ENCODE peak calls at places on chromosomes 7 and 10, in ten cellular contexts. G is endothelial cell of umbilical vein, L is keratinocyte, Q is astrocyte, T is HepG2, N is MM.1S, I is HCT116, P is hepatocyte, A is mammary epithelial cell, W is fibroblast of lung. O is an unnamed sample. For H3K27me3, the result is how much of the 10 kb centered on the place peaks cover.

GRCh38 chr10:73095479-73096021 is 1.1 kb downstream of the P4HA1 start:
- DNase-seq in G (peak), L (no peak), Q (peak), T (peak), N (peak), I (no peak), P (peak), A (peak), W (peak), O (peak)

GRCh38 chr10:5413012-5413938 is 918 bp downstream of the NET1 start:
- DNase-seq in G (peak), L (no peak), Q (peak), T (peak), N (no peak), I (no peak), P (peak), A (peak), W (peak), O (peak)

GRCh38 chr7:6615853-6616555 is 594 bp downstream of the ZNF853 start:
- DNase-seq in G (no peak), L (no peak), Q (no peak), T (peak), N (no peak), I (no peak), P (peak), A (no peak), W (peak), O (no peak)

GRCh38 chr10:102522874-102523249 is 19.1 kb downstream of the SUFU start:
- DNase-seq in G (no peak), L (no peak), Q (no peak), T (no peak), N (no peak), I (no peak), P (no peak), A (no peak), W (no peak), O (no peak)

GRCh38 chr10:20623561-20623960 is 273.6 kb downstream of the NEBL start:
- DNase-seq in G (no peak), L (no peak), Q (no peak), T (no peak), N (no peak), I (no peak), P (no peak), A (no peak), W (no peak), O (no peak)

GRCh38 chr7:100860702-100861615 is 6.2 kb upstream of the TRIP6 start:
- DNase-seq in G (no peak), L (no peak), Q (no peak), T (no peak), N (no peak), I (no peak), P (no peak), A (no peak), W (no peak), O (no peak)

GRCh38 chr7:100745184-100745583 is 11.8 kb downstream of the ZAN start:
- DNase-seq in G (peak), L (no peak), Q (peak), T (no peak), N (no peak), I (peak), P (no peak), A (peak), W (peak), O (peak)

GRCh38 chr10:123245264-123245663 is 91.1 kb downstream of the BUB3 start:
- DNase-seq in G (no peak), L (no peak), Q (no peak), T (no peak), N (no peak), I (no peak), P (no peak), A (no peak), W (no peak), O (no peak)

GRCh38 chr7:16989883-16990413 is 108.2 kb upstream of the AGR3 start:
- DNase-seq in G (peak), L (no peak), Q (peak), T (peak), N (no peak), I (peak), P (peak), A (peak), W (peak), O (peak)

GRCh38 chr7:154530136-154530535 is 472.8 kb downstream of the PAXIP1 start:
- DNase-seq in G (no peak), L (no peak), Q (no peak), T (no peak), N (no peak), I (no peak), P (no peak), A (no peak), W (no peak), O (no peak)

GRCh38 chr10:23157691-23158369 is 34.3 kb upstream of the PTF1A start:
- DNase-seq in G (peak), L (no peak), Q (peak), T (peak), N (peak), I (peak), P (peak), A (peak), W (peak), O (peak)

GRCh38 chr7:123823898-123824753 is 20.8 kb upstream of the HYAL4 start:
- DNase-seq in G (no peak), L (no peak), Q (no peak), T (no peak), N (no peak), I (no peak), P (no peak), A (no peak), W (no peak), O (no peak)

GRCh38 chr7:25384820-25385560 is 156.7 kb upstream of the NPVF start:
- DNase-seq in G (no peak), L (no peak), Q (no peak), T (no peak), N (no peak), I (no peak), P (no peak), A (no peak), W (no peak), O (peak)

GRCh38 chr10:77505431-77506334 is 131.9 kb downstream of the KCNMA1 start:
- DNase-seq in G (no peak), L (peak), Q (peak), T (no peak), N (no peak), I (peak), P (peak), A (peak), W (peak), O (peak)

GRCh38 chr10:77507313-77507712 is 130.3 kb downstream of the KCNMA1 start:
- DNase-seq in G (peak), L (no peak), Q (no peak), T (no peak), N (no peak), I (no peak), P (no peak), A (no peak), W (no peak), O (no peak)

GRCh38 chr10:77510294-77510693 is 127.3 kb downstream of the KCNMA1 start:
- DNase-seq in G (no peak), L (no peak), Q (no peak), T (no peak), N (no peak), I (no peak), P (no peak), A (no peak), W (no peak), O (no peak)

GRCh38 chr10:77506517-77506916 is 131.1 kb downstream of the KCNMA1 start:
- DNase-seq in G (no peak), L (no peak), Q (peak), T (no peak), N (no peak), I (no peak), P (no peak), A (no peak), W (peak), O (no peak)

GRCh38 chr10:77508076-77508475 is 129.5 kb downstream of the KCNMA1 start:
- DNase-seq in G (no peak), L (no peak), Q (no peak), T (no peak), N (no peak), I (no peak), P (no peak), A (no peak), W (no peak), O (no peak)
- H3K27me3 ChIP-seq in G (under half), L (under half), Q (under half), T (under half), N (under half), I (under half), P (under half), A (under half), W (under half), O (under half)

DNA sequence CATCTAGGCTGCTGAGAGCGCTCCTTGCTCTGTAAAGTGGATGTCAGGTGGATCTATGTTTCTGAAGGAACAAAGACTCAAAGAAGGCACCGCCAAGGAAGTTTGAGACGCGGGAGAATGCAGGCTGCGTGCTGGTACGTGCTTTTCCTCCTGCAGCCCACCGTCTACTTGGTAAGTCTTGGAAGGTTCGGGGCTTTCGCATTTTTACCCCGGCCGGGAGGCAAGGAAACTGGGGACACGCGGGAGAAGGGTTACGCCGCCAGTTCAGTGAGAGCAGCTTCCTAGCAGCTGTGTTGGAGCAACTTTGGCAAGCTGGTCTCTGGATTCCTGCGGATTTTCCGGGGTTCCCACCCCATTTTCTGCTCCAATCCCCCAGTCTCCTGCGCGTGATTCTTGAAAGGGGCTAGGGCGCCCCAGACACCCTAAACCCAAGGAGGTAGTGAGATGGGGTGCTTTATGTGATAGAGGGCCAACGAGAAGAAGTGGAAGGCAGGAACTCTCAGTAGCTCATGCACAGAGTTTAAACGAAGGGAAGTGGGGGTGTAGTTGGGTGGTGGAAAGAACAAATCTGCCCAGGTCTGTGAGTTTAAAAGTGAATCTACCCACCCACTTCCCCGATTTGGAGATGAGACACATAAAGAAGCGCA is 2.3 kb downstream of the NXPH1 start:
- DNase-seq in G (no peak), L (no peak), Q (no peak), T (no peak), N (no peak), I (no peak), P (no peak), A (no peak), W (no peak), O (no peak)
- TF ChIP-seq EZH2 in G (no peak), L (no peak), Q (no peak), T (no peak), N (no peak), I (no peak), P (peak), A (no peak), W (no peak), O (peak)

DNA sequence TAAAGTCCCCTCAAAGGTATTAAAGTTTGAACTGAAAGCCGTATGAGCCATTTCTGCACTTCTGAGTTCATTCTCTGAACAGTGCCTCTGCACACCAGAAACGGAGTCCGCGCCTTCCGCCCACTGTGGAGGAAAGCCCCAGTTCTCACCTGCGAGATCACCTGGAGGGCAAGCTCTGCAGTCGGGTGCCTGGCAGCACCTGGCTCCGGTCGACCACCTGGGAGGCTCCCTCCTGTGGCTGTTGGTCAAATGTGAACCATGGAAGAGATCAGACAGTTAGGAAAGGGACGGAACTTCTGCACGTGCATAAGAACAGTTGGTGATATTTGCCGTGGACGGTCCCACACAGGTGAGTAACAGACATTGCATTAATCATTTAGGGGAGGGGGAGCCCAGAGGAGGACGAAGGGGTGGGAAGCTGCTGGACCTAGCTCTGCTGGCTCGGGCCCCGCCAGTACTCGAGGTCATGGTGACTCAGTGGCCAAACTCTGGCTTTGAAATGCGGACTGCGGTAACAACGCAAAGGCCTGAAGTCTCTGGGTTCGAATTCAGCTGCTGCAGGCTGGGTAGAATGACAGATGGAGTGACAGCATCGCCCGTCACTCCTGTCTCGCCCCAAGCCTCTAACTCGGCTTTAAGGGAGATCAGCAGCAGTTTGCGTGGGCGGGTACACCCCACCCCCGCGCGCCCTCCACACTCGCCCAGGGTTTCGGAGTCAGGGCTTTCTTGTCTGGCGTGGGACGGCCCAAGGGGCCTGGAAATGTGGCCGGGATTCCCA is 1.7 kb upstream of the DPYSL4 start:
- DNase-seq in G (no peak), L (no peak), Q (no peak), T (no peak), N (no peak), I (no peak), P (no peak), A (no peak), W (no peak), O (no peak)
- H3K27me3 ChIP-seq in G (under half), L (half or more), Q (under half), T (under half), N (under half), I (under half), P (half or more), A (under half), W (under half), O (half or more)

DNA sequence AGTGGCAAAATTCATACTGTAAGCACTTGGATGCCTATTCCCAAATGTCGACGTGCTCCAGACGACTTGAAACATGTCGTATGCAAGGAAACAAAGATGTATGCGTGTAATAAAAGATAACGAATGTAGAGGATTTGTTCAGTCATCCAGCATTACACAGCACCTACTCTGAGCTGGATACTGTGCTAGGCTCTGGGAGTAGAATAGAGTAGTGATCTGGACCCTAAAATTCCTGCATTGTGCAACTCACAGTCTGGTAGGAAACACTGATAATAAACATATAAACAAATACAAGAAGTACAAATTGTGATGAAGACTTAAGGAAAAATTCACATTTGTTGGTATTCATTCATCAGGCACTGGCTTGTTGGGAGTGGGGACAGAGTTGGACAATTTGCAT is 5.7 kb upstream of the TBX20 start:
- DNase-seq in G (no peak), L (no peak), Q (no peak), T (no peak), N (no peak), I (no peak), P (no peak), A (no peak), W (no peak), O (no peak)
- TF ChIP-seq EZH2 in G (no peak), L (no peak), Q (no peak), T (no peak), N (no peak), I (no peak), P (no peak), A (no peak), W (no peak), O (no peak)

DNA sequence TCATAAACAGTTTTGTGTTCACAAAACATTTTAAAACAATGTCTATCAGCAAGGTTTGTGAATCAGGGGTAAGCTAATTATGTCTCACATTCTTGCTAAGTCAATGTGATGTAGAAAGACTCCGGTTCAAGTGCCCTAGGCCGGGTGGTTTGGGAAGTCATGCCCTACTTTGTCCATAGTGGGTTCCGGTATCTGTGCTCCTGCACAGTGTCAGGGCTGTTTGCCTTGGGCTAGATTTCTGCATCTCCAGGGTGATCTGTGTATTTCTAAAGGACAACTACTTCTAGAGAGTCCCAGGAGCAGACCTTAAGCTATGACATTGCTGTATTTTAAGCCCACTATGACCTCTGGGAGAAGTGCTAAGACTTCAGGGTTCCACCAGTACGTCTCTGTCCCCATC is 504.1 kb downstream of the PLXNA4 start:
- DNase-seq in G (no peak), L (no peak), Q (no peak), T (no peak), N (no peak), I (no peak), P (no peak), A (no peak), W (no peak), O (no peak)
- H3K27me3 ChIP-seq in G (under half), L (under half), Q (under half), T (under half), N (under half), I (under half), P (under half), A (under half), W (under half), O (under half)

DNA sequence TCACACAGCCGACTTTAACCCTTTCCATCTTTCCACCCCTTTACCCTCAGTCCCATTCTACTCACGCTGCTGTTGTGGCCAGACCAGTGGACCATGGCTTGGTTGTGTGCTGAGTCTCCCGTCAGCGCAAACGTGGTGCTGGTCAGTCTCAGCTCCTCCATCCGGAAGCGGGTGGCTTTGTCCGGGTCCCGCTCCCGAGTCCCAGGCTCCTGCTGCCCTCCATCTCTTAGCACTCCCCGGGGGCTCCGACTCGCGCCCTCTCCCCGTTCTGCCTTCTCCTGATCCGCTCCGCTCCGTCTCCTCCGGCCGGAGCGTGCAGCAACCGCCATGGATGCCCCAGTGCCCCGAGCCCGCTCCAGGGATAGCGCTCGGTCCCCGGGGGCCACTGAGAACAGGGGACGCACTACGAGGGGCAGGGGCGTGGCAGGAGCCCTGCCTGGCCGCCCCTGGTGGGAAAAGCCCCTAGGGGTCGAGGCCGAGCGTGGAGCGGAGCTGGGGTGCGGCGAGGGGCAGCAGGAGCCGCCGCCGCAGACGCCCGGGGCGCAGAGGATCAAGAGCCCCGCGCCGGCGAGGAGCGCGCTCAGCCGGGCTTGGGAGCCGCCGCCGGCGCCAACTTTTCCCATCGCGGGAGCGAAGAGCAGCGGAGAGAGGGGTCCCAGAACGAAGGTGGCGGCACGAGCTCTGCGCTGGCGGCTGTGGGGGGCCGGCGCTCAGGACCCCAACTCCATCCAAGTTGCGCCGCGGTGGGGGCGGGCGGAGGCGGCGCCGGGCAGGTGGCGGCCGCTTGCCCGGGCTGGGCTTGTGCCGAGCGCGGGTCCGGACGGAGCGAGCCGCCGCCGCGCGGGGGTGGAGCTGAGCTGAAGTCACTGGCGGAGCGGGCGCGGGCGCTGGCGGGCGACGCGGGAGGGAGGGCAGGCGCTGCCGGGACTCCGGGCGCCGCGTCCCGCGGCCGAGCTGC is at the start of gene SORCS1:
- DNase-seq in G (no peak), L (no peak), Q (no peak), T (no peak), N (no peak), I (no peak), P (peak), A (no peak), W (peak), O (peak)
- TF ChIP-seq EZH2 in G (no peak), L (peak), Q (no peak), T (no peak), N (no peak), I (no peak), P (no peak), A (peak), W (no peak), O (peak)